ENCODE peak calls at places on chromosomes 3 and 15, in four cellular contexts. B, Q, G and E are unnamed samples.

GRCh38 chr15:92091155-92091734 is 237.7 kb downstream of the SLCO3A1 start:
- DNase-seq in B (peak), Q (peak), G (peak), E (no peak)

GRCh38 chr3:16448691-16449090 is 64.8 kb downstream of the RFTN1 start:
- DNase-seq in B (no peak), Q (peak), G (no peak), E (peak)

GRCh38 chr3:13707456-13707855 is 158.5 kb downstream of the FBLN2 start:
- DNase-seq in B (peak), Q (no peak), G (no peak), E (no peak)

GRCh38 chr15:48671381-48672022 is 26.0 kb upstream of the FBN1 start:
- DNase-seq in B (no peak), Q (peak), G (no peak), E (peak)

GRCh38 chr3:51954120-51954519 is 1.1 kb upstream of the GPR62 start:
- DNase-seq in B (no peak), Q (no peak), G (no peak), E (no peak)

GRCh38 chr3:32340039-32340438 is 51.6 kb upstream of the CMTM7 start:
- DNase-seq in B (no peak), Q (peak), G (peak), E (peak)

GRCh38 chr3:55327131-55327920 is 159.8 kb downstream of the WNT5A start:
- DNase-seq in B (no peak), Q (no peak), G (no peak), E (peak)

GRCh38 chr15:95931619-95932018 is 398.9 kb upstream of the NR2F2 start:
- DNase-seq in B (no peak), Q (no peak), G (no peak), E (no peak)

GRCh38 chr3:4515896-4516295 is 22.7 kb downstream of the ITPR1 start:
- DNase-seq in B (no peak), Q (no peak), G (no peak), E (no peak)

GRCh38 chr3:138786788-138787276 is 47.9 kb downstream of the PIK3CB start:
- DNase-seq in B (no peak), Q (peak), G (peak), E (peak)

GRCh38 chr3:36877930-36878685 is 66.7 kb downstream of the TRANK1 start:
- DNase-seq in B (no peak), Q (no peak), G (no peak), E (no peak)

GRCh38 chr3:73188707-73189106 is 127.2 kb downstream of the EBLN2 start:
- DNase-seq in B (no peak), Q (no peak), G (no peak), E (no peak)

GRCh38 chr15:67520276-67520975 is 505 bp upstream of the C15orf61 start:
- DNase-seq in B (no peak), Q (peak), G (no peak), E (no peak)

GRCh38 chr3:159913712-159914414 is 74.8 kb upstream of the IL12A start:
- DNase-seq in B (no peak), Q (no peak), G (no peak), E (no peak)

GRCh38 chr15:33565099-33565498 is 254.3 kb downstream of the RYR3 start:
- DNase-seq in B (no peak), Q (peak), G (no peak), E (peak)

GRCh38 chr15:29672923-29673809 is 149.1 kb downstream of the TJP1 start:
- DNase-seq in B (no peak), Q (peak), G (no peak), E (no peak)

GRCh38 chr3:146577662-146578061 is 27.5 kb downstream of the PLSCR5 start:
- DNase-seq in B (no peak), Q (peak), G (peak), E (peak)

GRCh38 chr3:194328080-194328571 is 23.0 kb downstream of the CPN2 start:
- DNase-seq in B (no peak), Q (peak), G (peak), E (peak)

GRCh38 chr3:147945968-147946519 is 536.9 kb downstream of the ZIC1 start:
- DNase-seq in B (no peak), Q (peak), G (peak), E (peak)

DNA sequence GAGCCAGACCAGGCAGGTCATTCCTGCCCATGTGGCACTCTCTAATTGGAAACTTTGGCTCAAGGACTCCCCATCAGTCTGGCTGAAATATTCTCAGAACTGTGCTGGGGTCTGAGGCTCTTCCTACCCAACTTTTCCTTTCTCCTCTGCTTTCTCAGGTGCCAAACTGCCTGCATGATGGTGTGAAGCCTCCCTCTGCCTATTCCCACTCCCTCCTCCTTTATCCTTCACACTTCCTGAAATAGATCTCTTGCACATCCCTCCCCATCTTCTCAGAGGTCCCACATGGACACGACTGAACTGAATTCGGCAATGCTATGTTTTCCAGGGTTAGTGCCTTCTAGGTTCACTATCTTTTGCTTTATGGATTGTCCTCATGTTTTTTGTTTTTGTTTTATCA is 12.5 kb downstream of the LIPH start:
- DNase-seq in B (no peak), Q (no peak), G (no peak), E (no peak)
- TF ChIP-seq CTCF in B (no peak), Q (no peak), G (no peak), E (no peak)

GRCh38 chr15:56915888-56916287 is 2.6 kb upstream of the TCF12 start:
- DNase-seq in B (no peak), Q (no peak), G (no peak), E (no peak)
- TF ChIP-seq CTCF in B (no peak), Q (no peak), G (no peak), E (no peak)

DNA sequence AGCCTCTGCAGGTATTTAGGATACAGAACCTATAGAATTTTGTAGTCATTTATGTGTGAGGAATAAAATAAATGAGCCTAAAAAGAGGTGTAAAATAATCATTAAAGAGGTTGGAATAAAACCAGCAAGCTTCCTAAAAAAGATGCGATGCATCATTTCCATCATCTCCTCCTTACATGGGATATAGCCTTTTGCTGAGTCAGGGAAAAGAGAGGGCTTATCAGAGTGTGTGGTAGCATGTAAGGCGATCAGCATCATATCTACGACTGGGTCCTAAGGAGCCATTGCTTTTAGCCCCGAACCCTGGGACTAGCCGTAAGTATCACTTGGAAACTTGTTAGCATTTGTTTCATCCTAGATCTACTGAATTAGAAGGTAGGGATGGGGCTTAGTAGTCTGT is 94.9 kb downstream of the DTWD1 start:
- DNase-seq in B (no peak), Q (no peak), G (no peak), E (no peak)
- TF ChIP-seq CTCF in B (no peak), Q (no peak), G (no peak), E (no peak)

GRCh38 chr3:185502987-185503386 is 4.2 kb upstream of the TMEM41A start:
- DNase-seq in B (no peak), Q (no peak), G (peak), E (no peak)

GRCh38 chr3:185503467-185503975 is 4.7 kb upstream of the TMEM41A start:
- DNase-seq in B (no peak), Q (no peak), G (no peak), E (no peak)

GRCh38 chr3:185504636-185505035 is 5.8 kb upstream of the TMEM41A start:
- DNase-seq in B (no peak), Q (no peak), G (no peak), E (no peak)

GRCh38 chr3:185498503-185499396 is at the start of gene TMEM41A:
- DNase-seq in B (peak), Q (peak), G (peak), E (peak)
- TF ChIP-seq CTCF in B (no peak), Q (no peak), G (no peak), E (peak)

GRCh38 chr3:42755681-42756578 is 17.1 kb downstream of the CCDC13 start:
- DNase-seq in B (no peak), Q (peak), G (peak), E (peak)
- TF ChIP-seq CTCF in B (no peak), Q (peak), G (peak), E (peak)

GRCh38 chr3:28081533-28081947 is 159.9 kb upstream of the CMC1 start:
- DNase-seq in B (no peak), Q (no peak), G (peak), E (no peak)

GRCh38 chr3:28080716-28081115 is 160.7 kb upstream of the CMC1 start:
- DNase-seq in B (no peak), Q (no peak), G (peak), E (no peak)

GRCh38 chr3:28077566-28077965 is 163.9 kb upstream of the CMC1 start:
- DNase-seq in B (no peak), Q (peak), G (no peak), E (no peak)
- TF ChIP-seq CTCF in B (no peak), Q (peak), G (no peak), E (no peak)

GRCh38 chr3:109731639-109732473 is 394.5 kb upstream of the DPPA4 start:
- DNase-seq in B (no peak), Q (peak), G (peak), E (peak)
- TF ChIP-seq CTCF in B (peak), Q (peak), G (peak), E (peak)